ENCODE peak calls at places on chromosomes 13 and 19, in nine cellular contexts. K is heart left ventricle, E is sigmoid colon, M is ovary, L is tibial nerve, P is heart right ventricle, J is astrocyte, U is IMR-90, O is left lung. Z is an unnamed sample. For H3K4me1, the result is how much of the 10 kb centered on the place peaks cover.

GRCh38 chr19:29323046-29323971 is 110.4 kb upstream of the UQCRFS1 start:
- DNase-seq in K (no peak), E (peak), M (no peak), L (no peak), P (no peak), J (no peak), U (no peak), O (no peak), Z (no peak)

GRCh38 chr13:42973581-42973980 is 18.5 kb downstream of the EPSTI1 start:
- DNase-seq in K (no peak), E (no peak), M (no peak), L (no peak), P (no peak), J (no peak), U (no peak), O (no peak), Z (no peak)

GRCh38 chr19:29666634-29667389 is 1.6 kb downstream of the PLEKHF1 start:
- DNase-seq in K (peak), E (peak), M (peak), L (peak), P (peak), J (peak), U (peak), O (no peak), Z (peak)

GRCh38 chr13:102974574-102975195 is 91.5 kb downstream of the SLC10A2 start:
- DNase-seq in K (no peak), E (no peak), M (no peak), L (no peak), P (no peak), J (no peak), U (no peak), O (no peak), Z (no peak)

GRCh38 chr19:5095568-5095850 is 126.6 kb downstream of the KDM4B start:
- DNase-seq in K (no peak), E (no peak), M (no peak), L (no peak), P (no peak), J (no peak), U (no peak), O (no peak), Z (no peak)

GRCh38 chr13:101698400-101698799 is 245.9 kb downstream of the ITGBL1 start:
- DNase-seq in K (no peak), E (no peak), M (no peak), L (no peak), P (no peak), J (no peak), U (peak), O (no peak), Z (no peak)

GRCh38 chr19:35247526-35248309 is 1.1 kb upstream of the LSR start:
- DNase-seq in K (peak), E (no peak), M (no peak), L (no peak), P (peak), J (no peak), U (no peak), O (peak), Z (peak)

GRCh38 chr19:43620061-43621001 is 902 bp upstream of the ZNF428 start:
- DNase-seq in K (no peak), E (no peak), M (no peak), L (no peak), P (no peak), J (no peak), U (no peak), O (no peak), Z (no peak)

GRCh38 chr13:48414501-48414900 is 1.6 kb upstream of the LPAR6 start:
- DNase-seq in K (no peak), E (no peak), M (no peak), L (no peak), P (no peak), J (no peak), U (no peak), O (no peak), Z (no peak)
- H3K4me1 ChIP-seq in K (under half), E (under half), M (under half), L (under half), P (under half), J (under half), U (under half), O (under half), Z (under half)

DNA sequence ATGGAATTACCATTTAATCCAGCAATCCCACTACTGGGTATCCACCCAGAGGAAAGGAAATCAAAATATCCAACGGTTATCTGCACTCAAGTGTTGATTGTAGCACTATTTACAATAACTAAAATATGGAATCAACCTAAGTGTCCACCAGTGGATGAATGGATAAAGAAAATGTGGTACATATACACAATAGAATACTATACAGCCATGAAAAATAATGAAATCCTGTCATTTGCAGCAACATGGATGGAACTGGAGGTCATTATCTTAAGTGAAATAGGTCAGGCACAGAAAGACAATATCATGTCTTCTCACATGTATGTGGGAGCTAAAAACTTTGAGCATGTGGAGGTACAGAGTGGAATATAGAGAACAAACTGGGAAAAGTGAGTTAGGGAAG is 92.9 kb upstream of the ARHGEF7 start:
- DNase-seq in K (no peak), E (no peak), M (no peak), L (no peak), P (no peak), J (no peak), U (no peak), O (no peak), Z (no peak)
- TF ChIP-seq CTCF in K (no peak), E (no peak), M (no peak), L (no peak), P (no peak), J (no peak), U (no peak), O (no peak), Z (no peak)

DNA sequence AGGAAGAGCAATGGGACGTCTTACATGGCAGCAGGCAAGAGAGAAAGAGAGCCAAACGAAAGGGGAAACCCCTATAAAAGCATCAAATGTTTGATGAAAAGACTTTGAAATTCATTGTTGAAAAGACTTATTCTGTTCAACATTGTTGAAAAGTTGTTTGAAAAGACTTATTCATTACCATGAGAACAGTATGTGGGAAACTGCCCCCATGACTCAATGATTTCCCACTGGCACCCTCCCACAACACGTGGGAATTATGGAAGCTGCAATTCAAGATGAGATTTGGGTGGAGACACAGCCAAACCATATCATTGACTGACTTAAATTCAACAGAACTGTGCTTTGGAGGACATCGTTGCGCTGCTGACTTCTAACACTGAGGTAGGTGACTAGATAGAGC is 48.0 kb upstream of the RCBTB2 start:
- DNase-seq in K (no peak), E (no peak), M (no peak), L (no peak), P (no peak), J (no peak), U (no peak), O (no peak), Z (no peak)
- H3K27ac ChIP-seq in K (no peak), E (no peak), M (no peak), L (peak), P (no peak), J (no peak), U (no peak), O (no peak), Z (no peak)

DNA sequence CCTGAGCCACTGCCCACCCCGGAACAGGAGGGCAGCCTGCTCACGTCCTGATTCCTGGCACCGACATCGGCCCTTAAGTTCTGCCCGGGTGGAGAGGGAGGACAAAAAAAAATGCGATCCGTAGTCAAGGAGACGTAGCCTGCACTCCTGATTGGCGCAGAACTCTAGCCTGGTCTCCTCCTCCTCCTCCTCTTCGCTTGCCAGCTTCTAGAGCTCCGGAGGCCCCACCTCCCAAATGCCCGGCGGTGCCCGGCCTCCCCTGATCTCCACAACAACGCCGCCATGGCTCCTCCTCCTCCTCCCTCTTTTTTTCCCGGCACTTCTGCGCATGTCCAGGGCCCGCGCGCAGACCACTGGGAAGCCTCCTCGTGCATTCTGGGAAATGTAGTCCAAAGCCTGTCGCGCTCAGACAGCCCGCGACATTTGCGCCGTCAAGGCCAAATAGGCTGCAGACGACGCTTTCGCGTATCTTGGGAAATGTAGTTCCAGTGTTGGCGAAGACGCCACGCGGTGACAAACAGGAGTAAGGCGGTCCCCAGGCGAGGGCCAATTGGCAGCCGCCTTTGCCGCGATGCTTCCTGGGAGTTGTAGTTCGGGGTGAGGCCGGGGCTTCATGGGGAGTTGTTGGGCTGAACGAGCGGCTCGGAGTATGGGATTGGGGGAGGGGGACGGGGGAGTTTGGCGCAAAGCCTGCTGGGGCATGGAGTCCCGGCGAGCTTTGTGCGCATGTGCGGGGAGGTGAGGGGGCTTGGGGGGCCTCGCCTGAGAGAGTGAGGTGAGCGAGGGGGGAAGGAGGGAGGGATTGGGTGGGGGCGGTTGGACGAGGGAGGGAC is at the start of gene ZNF444:
- DNase-seq in K (peak), E (peak), M (peak), L (peak), P (peak), J (peak), U (peak), O (peak), Z (peak)
- H3K4me1 ChIP-seq in K (under half), E (under half), M (under half), L (under half), P (under half), J (under half), U (under half), O (under half), Z (under half)

DNA sequence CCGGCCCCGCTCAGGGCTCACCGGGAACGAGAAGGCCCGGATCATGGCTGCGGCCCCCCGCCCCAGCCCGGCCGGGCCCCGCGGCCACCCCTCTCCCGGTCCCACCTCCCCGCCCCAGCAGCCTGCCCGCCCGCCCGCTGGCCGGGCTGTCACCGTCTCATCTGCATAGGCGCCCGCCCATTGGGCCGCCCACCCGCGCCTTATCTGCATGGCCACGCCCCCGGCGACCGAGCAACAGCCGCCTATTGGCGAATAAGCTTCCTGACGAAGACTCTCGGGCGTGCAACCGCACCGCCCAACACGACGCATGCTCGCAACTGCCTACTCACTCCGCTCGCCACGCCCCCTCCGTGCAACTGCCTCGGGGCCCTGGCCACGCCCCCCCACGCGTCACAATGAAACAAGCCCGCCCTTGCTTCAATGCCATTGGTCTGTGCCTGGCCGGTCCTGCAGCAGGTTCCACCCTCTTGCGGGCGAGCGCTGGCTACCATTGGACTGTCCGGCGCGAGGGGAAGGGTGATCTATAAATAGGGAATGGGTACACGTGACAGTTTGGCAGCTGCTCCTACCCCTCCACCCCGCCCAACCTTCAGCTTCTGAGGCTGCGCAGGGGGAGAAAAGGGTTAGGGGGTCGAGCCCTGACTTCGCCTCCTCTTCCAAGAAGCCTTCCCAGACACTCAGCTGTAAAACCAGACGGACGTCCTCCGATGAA is at the start of gene DACT3:
- DNase-seq in K (peak), E (peak), M (peak), L (peak), P (peak), J (peak), U (peak), O (peak), Z (peak)
- TF ChIP-seq CTCF in K (no peak), E (peak), M (no peak), L (peak), P (no peak), J (no peak), U (no peak), O (peak), Z (no peak)

Z was measured in psoas muscle.